ENCODE peak calls at places on chromosomes 12 and 14, in ten cellular contexts. One of them, this sample, is unnamed.
A peak's percentile ranks its signal among the peaks of the same experiment; 100 is the strongest.

GRCh38 chr14:92465353-92466067 is 48.1 kb upstream of the RIN3 start:
- DNase-seq in sigmoid colon: peak; percentile 57
- DNase-seq in uterus: no peak
- DNase-seq in K562: no peak
- DNase-seq in thyroid gland: no peak
- DNase-seq in tibial nerve: no peak
- DNase-seq in heart left ventricle: peak; percentile 13
- DNase-seq in GM12891: no peak
- DNase-seq in Peyer's patch: no peak
- DNase-seq in A549: no peak
- DNase-seq in this sample: no peak

GRCh38 chr12:64916431-64916830 is 92.0 kb downstream of the TBC1D30 start:
- DNase-seq in sigmoid colon: no peak
- DNase-seq in uterus: no peak
- DNase-seq in K562: no peak
- DNase-seq in thyroid gland: no peak
- DNase-seq in tibial nerve: no peak
- DNase-seq in heart left ventricle: no peak
- DNase-seq in GM12891: no peak
- DNase-seq in Peyer's patch: no peak
- DNase-seq in A549: no peak
- DNase-seq in this sample: no peak

GRCh38 chr14:68682166-68683103 is 110.4 kb downstream of the ZFP36L1 start:
- DNase-seq in sigmoid colon: peak; percentile 85
- DNase-seq in uterus: peak; percentile 59
- DNase-seq in K562: no peak
- DNase-seq in thyroid gland: peak; percentile 20
- DNase-seq in tibial nerve: no peak
- DNase-seq in heart left ventricle: peak; percentile 68
- DNase-seq in GM12891: no peak
- DNase-seq in Peyer's patch: peak; percentile 70
- DNase-seq in A549: peak; percentile 79
- DNase-seq in this sample: no peak

GRCh38 chr14:58584383-58584782 is 53.4 kb upstream of the DACT1 start:
- DNase-seq in sigmoid colon: no peak
- DNase-seq in uterus: no peak
- DNase-seq in K562: no peak
- DNase-seq in thyroid gland: no peak
- DNase-seq in tibial nerve: no peak
- DNase-seq in heart left ventricle: no peak
- DNase-seq in GM12891: no peak
- DNase-seq in Peyer's patch: no peak
- DNase-seq in A549: no peak
- DNase-seq in this sample: no peak

GRCh38 chr12:66321433-66321832 is 19.1 kb downstream of the HELB start:
- DNase-seq in sigmoid colon: no peak
- DNase-seq in uterus: no peak
- DNase-seq in K562: no peak
- DNase-seq in thyroid gland: no peak
- DNase-seq in tibial nerve: no peak
- DNase-seq in heart left ventricle: no peak
- DNase-seq in GM12891: no peak
- DNase-seq in Peyer's patch: no peak
- DNase-seq in A549: no peak
- DNase-seq in this sample: no peak

GRCh38 chr12:50517456-50518048 is 12.8 kb downstream of the DIP2B start:
- DNase-seq in sigmoid colon: no peak
- DNase-seq in uterus: no peak
- DNase-seq in K562: no peak
- DNase-seq in thyroid gland: no peak
- DNase-seq in tibial nerve: no peak
- DNase-seq in heart left ventricle: no peak
- DNase-seq in GM12891: no peak
- DNase-seq in Peyer's patch: no peak
- DNase-seq in A549: peak; percentile 54
- DNase-seq in this sample: no peak

GRCh38 chr12:39357046-39357445 is 85.9 kb downstream of the KIF21A start:
- DNase-seq in sigmoid colon: no peak
- DNase-seq in uterus: no peak
- DNase-seq in K562: no peak
- DNase-seq in thyroid gland: no peak
- DNase-seq in tibial nerve: no peak
- DNase-seq in heart left ventricle: no peak
- DNase-seq in GM12891: no peak
- DNase-seq in Peyer's patch: no peak
- DNase-seq in A549: no peak
- DNase-seq in this sample: no peak

GRCh38 chr12:43980627-43981191 is 144.8 kb downstream of the TMEM117 start:
- DNase-seq in sigmoid colon: no peak
- DNase-seq in uterus: no peak
- DNase-seq in K562: no peak
- DNase-seq in thyroid gland: no peak
- DNase-seq in tibial nerve: no peak
- DNase-seq in heart left ventricle: no peak
- DNase-seq in GM12891: no peak
- DNase-seq in Peyer's patch: no peak
- DNase-seq in A549: no peak
- DNase-seq in this sample: no peak

DNA sequence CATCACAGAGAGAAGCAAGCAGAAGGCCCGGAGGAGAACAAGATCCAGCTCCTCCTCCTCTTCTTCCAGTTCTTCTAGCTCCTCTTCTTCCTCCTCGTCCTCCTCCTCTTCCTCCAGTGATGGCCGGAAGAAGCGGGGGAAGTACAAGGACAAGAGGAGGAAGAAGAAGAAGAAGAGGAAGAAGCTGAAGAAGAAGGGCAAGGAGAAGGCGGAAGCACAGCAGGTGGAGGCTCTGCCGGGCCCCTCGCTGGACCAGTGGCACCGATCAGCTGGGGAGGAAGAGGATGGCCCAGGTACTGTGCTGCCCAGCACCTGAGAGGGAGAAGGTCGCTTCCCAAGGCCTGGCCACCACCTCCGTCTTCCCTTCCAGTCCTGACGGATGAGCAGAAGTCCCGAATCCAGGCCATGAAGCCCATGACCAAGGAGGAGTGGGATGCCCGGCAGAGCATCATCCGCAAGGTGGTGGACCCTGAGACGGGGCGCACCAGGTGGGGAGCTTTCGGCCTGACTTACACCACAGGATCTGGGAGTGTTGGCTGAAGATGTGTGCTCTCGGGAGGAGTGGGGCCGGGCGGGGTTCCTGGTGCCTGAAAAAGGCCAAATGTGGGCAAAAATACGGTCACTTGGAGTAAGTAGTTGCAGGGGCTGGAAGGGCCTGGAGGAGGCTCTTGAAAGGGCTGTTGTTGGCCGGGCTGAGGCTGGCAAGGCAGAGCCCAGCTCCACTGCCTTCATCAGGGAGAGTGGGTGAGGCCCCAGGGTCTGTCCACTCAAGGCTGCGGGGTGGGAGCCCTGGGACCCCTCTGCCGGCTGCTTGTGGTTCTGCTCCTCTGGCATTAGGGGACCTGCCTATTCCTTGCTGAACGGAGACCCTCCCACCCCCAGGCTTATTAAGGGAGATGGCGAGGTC is 1.4 kb downstream of the ARL6IP4 start:
- DNase-seq in sigmoid colon: no peak
- DNase-seq in uterus: no peak
- DNase-seq in K562: no peak
- DNase-seq in thyroid gland: no peak
- DNase-seq in tibial nerve: no peak
- DNase-seq in heart left ventricle: no peak
- DNase-seq in GM12891: no peak
- DNase-seq in Peyer's patch: no peak
- DNase-seq in A549: no peak
- DNase-seq in this sample: no peak
- TF ChIP-seq POLR2A in sigmoid colon: no peak
- TF ChIP-seq POLR2A in uterus: no peak
- TF ChIP-seq POLR2A in K562: no peak
- TF ChIP-seq POLR2A in thyroid gland: no peak
- TF ChIP-seq POLR2A in tibial nerve: no peak
- TF ChIP-seq POLR2A in heart left ventricle: no peak
- TF ChIP-seq POLR2A in GM12891: no peak
- TF ChIP-seq POLR2A in Peyer's patch: no peak
- TF ChIP-seq POLR2A in A549: no peak
- TF ChIP-seq POLR2A in this sample: no peak

GRCh38 chr14:91398192-91398591 is 19.4 kb downstream of the CCDC88C start:
- DNase-seq in sigmoid colon: no peak
- DNase-seq in uterus: no peak
- DNase-seq in K562: no peak
- DNase-seq in thyroid gland: no peak
- DNase-seq in tibial nerve: no peak
- DNase-seq in heart left ventricle: no peak
- DNase-seq in GM12891: no peak
- DNase-seq in Peyer's patch: no peak
- DNase-seq in A549: no peak
- DNase-seq in this sample: peak; percentile 32

GRCh38 chr14:91395998-91396660 is 21.5 kb downstream of the CCDC88C start:
- DNase-seq in sigmoid colon: no peak
- DNase-seq in uterus: no peak
- DNase-seq in K562: no peak
- DNase-seq in thyroid gland: no peak
- DNase-seq in tibial nerve: no peak
- DNase-seq in heart left ventricle: no peak
- DNase-seq in GM12891: no peak
- DNase-seq in Peyer's patch: no peak
- DNase-seq in A549: no peak
- DNase-seq in this sample: no peak

GRCh38 chr14:91395466-91395865 is 22.2 kb downstream of the CCDC88C start:
- DNase-seq in sigmoid colon: no peak
- DNase-seq in uterus: no peak
- DNase-seq in K562: no peak
- DNase-seq in thyroid gland: no peak
- DNase-seq in tibial nerve: no peak
- DNase-seq in heart left ventricle: no peak
- DNase-seq in GM12891: no peak
- DNase-seq in Peyer's patch: no peak
- DNase-seq in A549: no peak
- DNase-seq in this sample: no peak

GRCh38 chr14:91398707-91399106 is 18.9 kb downstream of the CCDC88C start:
- DNase-seq in sigmoid colon: no peak
- DNase-seq in uterus: no peak
- DNase-seq in K562: no peak
- DNase-seq in thyroid gland: no peak
- DNase-seq in tibial nerve: no peak
- DNase-seq in heart left ventricle: no peak
- DNase-seq in GM12891: no peak
- DNase-seq in Peyer's patch: no peak
- DNase-seq in A549: no peak
- DNase-seq in this sample: peak; percentile 12

DNA sequence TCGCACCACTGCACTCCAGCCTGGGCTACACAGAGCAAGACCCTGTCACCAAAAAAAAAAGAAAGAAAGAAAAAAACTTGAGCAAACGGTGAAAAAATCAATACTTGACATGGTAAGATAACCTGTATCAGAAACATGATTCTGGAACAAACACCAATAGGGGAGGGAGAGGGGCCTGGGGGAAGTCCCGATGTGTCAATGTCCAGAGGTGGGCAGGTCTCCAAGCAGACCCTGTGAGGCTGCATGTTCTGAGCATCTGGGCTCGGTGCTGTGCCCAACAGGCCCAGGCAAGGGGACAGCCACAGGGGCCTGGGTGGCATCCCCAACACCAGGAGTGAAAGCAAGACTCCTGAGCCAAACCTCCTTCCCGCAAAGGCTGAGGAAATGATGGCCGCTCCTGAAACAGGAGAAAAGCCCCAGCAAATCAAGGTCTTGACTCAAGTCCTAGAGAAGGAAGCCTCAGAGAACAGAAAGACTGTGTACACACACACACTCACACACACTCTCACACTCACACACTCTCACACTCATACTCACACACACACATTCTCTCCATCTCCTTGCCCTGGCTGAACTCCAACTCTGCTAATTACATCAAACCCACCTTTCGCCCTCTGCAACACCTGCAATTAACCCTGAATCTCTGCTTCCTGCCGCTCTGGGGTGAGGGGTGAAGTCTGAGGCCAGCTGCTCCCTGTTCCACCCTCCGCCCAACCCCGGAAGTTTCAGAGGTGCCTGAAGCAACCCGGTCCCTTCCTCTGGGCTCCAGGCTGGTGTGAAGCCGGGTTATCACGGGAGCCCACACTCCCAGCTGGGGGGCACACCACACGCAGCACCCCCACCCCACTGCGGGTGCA is 20.4 kb downstream of the CCDC88C start:
- DNase-seq in sigmoid colon: no peak
- DNase-seq in uterus: no peak
- DNase-seq in K562: no peak
- DNase-seq in thyroid gland: no peak
- DNase-seq in tibial nerve: no peak
- DNase-seq in heart left ventricle: no peak
- DNase-seq in GM12891: peak; percentile 78
- DNase-seq in Peyer's patch: peak; percentile 82
- DNase-seq in A549: no peak
- DNase-seq in this sample: peak; percentile 39
- TF ChIP-seq POLR2A in sigmoid colon: no peak
- TF ChIP-seq POLR2A in uterus: no peak
- TF ChIP-seq POLR2A in K562: no peak
- TF ChIP-seq POLR2A in thyroid gland: no peak
- TF ChIP-seq POLR2A in tibial nerve: no peak
- TF ChIP-seq POLR2A in heart left ventricle: no peak
- TF ChIP-seq POLR2A in GM12891: peak; percentile 34
- TF ChIP-seq POLR2A in Peyer's patch: no peak
- TF ChIP-seq POLR2A in A549: no peak
- TF ChIP-seq POLR2A in this sample: no peak

DNA sequence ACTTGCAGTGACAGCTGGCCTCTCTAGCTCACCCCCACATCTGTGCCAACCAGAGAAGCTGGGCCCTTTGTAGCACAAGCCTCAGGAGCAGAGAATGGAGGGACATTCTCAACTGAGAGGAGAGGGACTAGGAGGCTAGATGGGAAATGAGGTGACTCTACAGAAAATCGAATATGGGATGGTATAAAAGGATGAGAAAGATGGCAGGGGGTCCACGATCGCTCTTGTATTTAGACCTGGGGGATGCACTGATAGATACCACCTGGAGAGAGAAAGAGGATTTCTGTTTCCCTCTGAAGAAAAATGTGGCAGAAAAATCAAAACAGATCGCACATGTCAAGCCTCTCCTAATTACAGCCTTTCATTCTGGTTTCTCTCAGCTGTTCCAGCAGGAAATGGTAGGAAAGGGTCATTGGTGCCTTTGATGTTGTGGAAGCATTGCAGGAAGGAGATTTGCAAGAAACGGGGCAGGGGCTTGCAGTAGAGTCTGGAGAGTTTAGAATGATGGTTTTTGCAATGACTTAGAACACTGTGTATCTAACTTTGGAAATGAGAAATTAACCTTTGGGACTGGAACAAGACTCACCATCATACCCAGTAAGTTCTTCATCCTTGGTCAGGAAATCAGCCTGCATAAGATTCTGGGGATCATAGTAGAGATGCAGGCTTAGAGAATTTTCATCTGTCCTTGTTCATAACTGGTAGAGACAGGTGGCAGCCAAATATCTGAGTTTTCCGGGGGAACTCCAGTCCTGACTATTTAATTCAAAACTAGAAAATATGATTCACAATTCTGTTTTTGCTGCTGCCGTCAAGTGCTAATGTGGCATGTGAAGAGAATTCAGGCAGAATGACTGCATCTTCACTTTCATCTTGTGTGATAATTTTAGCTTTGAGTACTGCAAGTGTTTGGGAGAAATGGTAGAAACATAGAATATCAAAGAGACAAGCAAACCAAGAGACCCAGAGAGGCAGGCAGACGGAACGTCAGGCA is 98.8 kb downstream of the DAD1 start:
- DNase-seq in sigmoid colon: no peak
- DNase-seq in uterus: no peak
- DNase-seq in K562: no peak
- DNase-seq in thyroid gland: no peak
- DNase-seq in tibial nerve: no peak
- DNase-seq in heart left ventricle: no peak
- DNase-seq in GM12891: no peak
- DNase-seq in Peyer's patch: no peak
- DNase-seq in A549: no peak
- DNase-seq in this sample: no peak
- TF ChIP-seq POLR2A in sigmoid colon: no peak
- TF ChIP-seq POLR2A in uterus: no peak
- TF ChIP-seq POLR2A in K562: no peak
- TF ChIP-seq POLR2A in thyroid gland: no peak
- TF ChIP-seq POLR2A in tibial nerve: no peak
- TF ChIP-seq POLR2A in heart left ventricle: no peak
- TF ChIP-seq POLR2A in GM12891: no peak
- TF ChIP-seq POLR2A in Peyer's patch: no peak
- TF ChIP-seq POLR2A in A549: no peak
- TF ChIP-seq POLR2A in this sample: no peak

DNA sequence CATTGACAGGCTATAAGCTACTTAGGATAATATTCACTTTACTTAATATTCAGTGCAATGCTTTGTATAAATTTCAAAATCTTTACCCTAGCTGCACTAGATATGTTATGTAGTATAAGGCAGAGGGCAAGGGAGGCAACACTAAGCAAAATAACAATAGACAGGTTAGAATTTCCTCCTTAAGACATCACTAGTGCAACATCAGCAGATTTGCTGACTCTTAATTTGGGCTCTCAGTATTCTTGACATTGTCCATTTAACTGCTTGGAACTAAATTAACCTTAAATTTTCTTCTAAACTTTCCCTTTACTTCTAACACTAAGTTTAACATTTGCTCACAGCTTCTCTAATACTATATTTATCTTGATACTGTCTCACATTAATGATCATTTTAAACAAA is 273.9 kb downstream of the DIO2 start:
- DNase-seq in sigmoid colon: no peak
- DNase-seq in uterus: no peak
- DNase-seq in K562: no peak
- DNase-seq in thyroid gland: no peak
- DNase-seq in tibial nerve: no peak
- DNase-seq in heart left ventricle: no peak
- DNase-seq in GM12891: no peak
- DNase-seq in Peyer's patch: no peak
- DNase-seq in A549: no peak
- DNase-seq in this sample: no peak
- TF ChIP-seq POLR2A in sigmoid colon: no peak
- TF ChIP-seq POLR2A in uterus: no peak
- TF ChIP-seq POLR2A in K562: no peak
- TF ChIP-seq POLR2A in thyroid gland: no peak
- TF ChIP-seq POLR2A in tibial nerve: no peak
- TF ChIP-seq POLR2A in heart left ventricle: no peak
- TF ChIP-seq POLR2A in GM12891: no peak
- TF ChIP-seq POLR2A in Peyer's patch: no peak
- TF ChIP-seq POLR2A in A549: no peak
- TF ChIP-seq POLR2A in this sample: no peak